ENCODE peak calls at places on chromosomes 11 and 22, in four cellular contexts. D, F, R and C are unnamed samples.

GRCh38 chr11:124481365-124482323 is 36.1 kb upstream of the OR8B8 start:
- DNase-seq in F (peak), D (peak), R (no peak), C (no peak)

GRCh38 chr11:7046474-7046873 is 26.2 kb downstream of the NLRP14 start:
- DNase-seq in F (peak), D (peak), R (no peak), C (no peak)

GRCh38 chr11:11813288-11813962 is 28.3 kb upstream of the USP47 start:
- DNase-seq in D (peak), R (peak), F (peak), C (no peak)

GRCh38 chr11:64148200-64148916 is 17.6 kb downstream of the MACROD1 start:
- DNase-seq in F (peak), R (peak), D (peak), C (peak)

GRCh38 chr11:130040281-130040940 is 29.3 kb upstream of the APLP2 start:
- DNase-seq in F (no peak), R (no peak), D (no peak), C (no peak)

GRCh38 chr22:42317691-42318547 is 47.5 kb upstream of the TCF20 start:
- DNase-seq in D (no peak), R (no peak), F (no peak), C (no peak)

GRCh38 chr11:72040497-72041363 is 39.6 kb downstream of the NUMA1 start:
- DNase-seq in F (peak), R (peak), D (peak), C (peak)

GRCh38 chr11:31874631-31875191 is 63.6 kb upstream of the PAX6 start:
- DNase-seq in F (no peak), D (no peak), R (no peak), C (no peak)

GRCh38 chr22:38163844-38164577 is 17.6 kb downstream of the PLA2G6 start:
- DNase-seq in F (no peak), D (no peak), R (peak), C (no peak)

GRCh38 chr11:116931206-116931953 is 94.0 kb upstream of the APOA1 start:
- DNase-seq in R (no peak), D (no peak), F (no peak), C (peak)

GRCh38 chr11:70186936-70187335 is 16.2 kb upstream of the FADD start:
- DNase-seq in R (no peak), F (no peak), D (no peak), C (no peak)